ENCODE peak calls at places on chromosomes 12 and 14, in eight cellular contexts. M is lower leg skin; L is psoas muscle; V is NCI-H2081; B is activated naive CD4-positive, alpha-beta T cell; I is AG09309; D is GM23338; Y is Right ventricle myocardium superior. C is an unnamed sample.

GRCh38 chr12:128853321-128854197 is at the start of gene GLT1D1:
- DNase-seq in M (peak; percentile 63), L (no peak), V (no peak), B (no peak), I (no peak), D (peak; percentile 33), Y (no peak), C (no peak)

GRCh38 chr12:56947633-56948535 is 9.5 kb downstream of the RDH16 start:
- DNase-seq in M (no peak), D (peak; percentile 40), V (no peak), L (no peak), B (no peak), Y (no peak), I (no peak), C (no peak)

GRCh38 chr14:52834440-52834842 is 43.0 kb upstream of the GNPNAT1 start:
- DNase-seq in Y (no peak), L (no peak), B (no peak), D (no peak), I (peak; percentile 48), V (no peak), M (no peak), C (no peak)

GRCh38 chr12:8860165-8860961 is 37.9 kb downstream of the A2ML1 start:
- DNase-seq in M (peak; percentile 80), B (no peak), I (no peak), L (peak; percentile 63), D (peak; percentile 87), Y (no peak), V (no peak), C (peak; percentile 42)

GRCh38 chr12:49810159-49810459 is 18.1 kb downstream of the NCKAP5L start:
- DNase-seq in Y (no peak), D (no peak), V (no peak), M (no peak), I (no peak), L (peak; percentile 62), B (no peak), C (no peak)

GRCh38 chr12:115584156-115584555 is 693.3 kb downstream of the MED13L start:
- DNase-seq in D (no peak), M (no peak), L (no peak), I (no peak), Y (no peak), V (no peak), B (no peak), C (no peak)

GRCh38 chr12:119338593-119339363 is 4.2 kb downstream of the CCDC60 start:
- DNase-seq in D (peak; percentile 70), L (no peak), Y (no peak), B (no peak), I (no peak), V (no peak), M (peak; percentile 20), C (no peak)

GRCh38 chr12:96520767-96521166 is 31.4 kb downstream of the CFAP54 start:
- DNase-seq in D (no peak), V (no peak), B (no peak), M (no peak), Y (no peak), I (no peak), L (no peak), C (no peak)

GRCh38 chr12:121127501-121127900 is 5.2 kb upstream of the P2RX7 start:
- DNase-seq in I (no peak), Y (no peak), M (no peak), D (no peak), V (no peak), B (no peak), L (no peak), C (no peak)

GRCh38 chr12:91722072-91722471 is 423.6 kb downstream of the BTG1 start:
- DNase-seq in Y (no peak), D (no peak), I (no peak), B (no peak), L (no peak), V (no peak), M (no peak), C (no peak)

GRCh38 chr14:94543450-94544123 is 17.7 kb upstream of the SERPINA4 start:
- DNase-seq in M (peak; percentile 84), B (no peak), D (peak; percentile 5), L (no peak), V (no peak), I (no peak), Y (no peak), C (no peak)

GRCh38 chr14:77498120-77498979 is at the start of gene ISM2:
- DNase-seq in I (no peak), M (no peak), V (peak; percentile 18), D (peak; percentile 78), Y (no peak), B (no peak), L (no peak), C (no peak)

GRCh38 chr12:108640802-108641445 is 7.2 kb upstream of the SELPLG start:
- DNase-seq in D (no peak), L (no peak), Y (no peak), B (no peak), V (no peak), M (peak; percentile 83), I (no peak), C (no peak)

GRCh38 chr12:58148405-58148804 is 207.0 kb downstream of the ATP23 start:
- DNase-seq in B (no peak), V (peak; percentile 25), L (no peak), M (no peak), Y (no peak), I (peak; percentile 5), D (no peak), C (peak; percentile 3)

GRCh38 chr14:52455291-52456088 is 96.8 kb downstream of the TXNDC16 start:
- DNase-seq in B (no peak), L (no peak), V (no peak), D (no peak), I (peak; percentile 58), Y (no peak), M (no peak), C (no peak)

GRCh38 chr12:122028165-122028591 is 6.5 kb downstream of the BCL7A start:
- DNase-seq in D (no peak), M (no peak), I (no peak), B (no peak), Y (no peak), L (peak; percentile 71), V (no peak), C (no peak)

GRCh38 chr12:12449533-12450025 is 92.7 kb downstream of the BORCS5 start:
- DNase-seq in Y (no peak), I (no peak), M (no peak), L (no peak), V (peak; percentile 26), D (no peak), B (no peak), C (no peak)

GRCh38 chr14:21723431-21724045 is 49.9 kb upstream of the OR4E1 start:
- DNase-seq in V (peak; percentile 5), I (no peak), L (no peak), M (no peak), B (no peak), D (peak; percentile 96), Y (no peak), C (no peak)

GRCh38 chr12:76614364-76614763 is 54.8 kb upstream of the OSBPL8 start:
- DNase-seq in B (no peak), M (no peak), Y (no peak), V (no peak), I (no peak), D (no peak), L (no peak), C (no peak)

GRCh38 chr12:50650285-50650684 is 113.6 kb upstream of the ATF1 start:
- DNase-seq in Y (no peak), L (no peak), M (no peak), D (no peak), B (no peak), V (no peak), I (no peak), C (no peak)

GRCh38 chr14:100905166-100905565 is 1.6 kb upstream of the RTL1 start:
- DNase-seq in L (no peak), Y (no peak), V (no peak), D (no peak), M (no peak), I (no peak), B (no peak), C (no peak)

GRCh38 chr14:99930420-99931274 is 134.6 kb upstream of the EVL start:
- DNase-seq in Y (no peak), V (no peak), M (peak; percentile 76), L (no peak), B (no peak), D (no peak), I (no peak), C (no peak)

GRCh38 chr12:86683568-86683991 is 427.4 kb upstream of the MGAT4C start:
- DNase-seq in M (no peak), L (no peak), V (no peak), Y (no peak), I (no peak), B (no peak), D (no peak), C (no peak)

GRCh38 chr12:68560823-68561422 is 49.8 kb upstream of the RAP1B start:
- DNase-seq in B (no peak), D (no peak), M (no peak), Y (no peak), L (no peak), V (no peak), I (no peak), C (no peak)

GRCh38 chr12:4932576-4932975 is 22.9 kb downstream of the KCNA1 start:
- DNase-seq in V (no peak), M (no peak), D (no peak), Y (no peak), I (no peak), B (no peak), L (no peak), C (no peak)

GRCh38 chr12:27970981-27971489 is 1.5 kb downstream of the PTHLH start:
- DNase-seq in M (no peak), V (no peak), L (peak; percentile 32), Y (no peak), B (no peak), D (peak; percentile 68), I (no peak), C (no peak)

GRCh38 chr12:3311027-3311402 is 180.0 kb upstream of the PRMT8 start:
- DNase-seq in V (peak; percentile 70), L (no peak), I (no peak), B (no peak), M (no peak), Y (no peak), D (no peak), C (no peak)

GRCh38 chr12:124682425-124683329 is 115.3 kb upstream of the NCOR2 start:
- DNase-seq in M (no peak), B (no peak), D (no peak), Y (no peak), L (no peak), I (no peak), V (no peak), C (no peak)

GRCh38 chr12:124689585-124689984 is 122.2 kb upstream of the NCOR2 start:
- DNase-seq in V (no peak), I (no peak), Y (no peak), L (no peak), M (no peak), D (no peak), B (no peak), C (no peak)

GRCh38 chr12:11771895-11772502 is 122.5 kb downstream of the ETV6 start:
- DNase-seq in D (no peak), M (no peak), Y (no peak), L (no peak), I (no peak), B (no peak), V (no peak), C (no peak)

GRCh38 chr12:76277480-76277879 is 70.7 kb downstream of the BBS10 start:
- DNase-seq in B (no peak), M (no peak), L (no peak), Y (no peak), D (no peak), V (no peak), I (peak; percentile 39), C (no peak)

GRCh38 chr12:31526158-31526546 is 64.8 kb downstream of the DENND5B start:
- DNase-seq in I (no peak), V (no peak), Y (no peak), B (no peak), L (no peak), D (no peak), M (no peak), C (no peak)

GRCh38 chr14:75205586-75205985 is 29.2 kb upstream of the TMED10 start:
- DNase-seq in V (no peak), D (no peak), B (no peak), I (no peak), Y (no peak), M (no peak), L (no peak), C (no peak)

GRCh38 chr14:105055736-105056302 is 9.4 kb downstream of the GPR132 start:
- DNase-seq in D (no peak), L (peak; percentile 43), I (no peak), M (no peak), V (no peak), B (no peak), Y (peak; percentile 33), C (no peak)

C was measured in midbrain.